ENCODE peak calls at places on chromosomes 7 and 10, in eight cellular contexts. One of them, this sample, is unnamed.

GRCh38 chr10:111677747-111678146 is 505.8 kb downstream of the GPAM start:
- DNase-seq in Daoy: no peak
- DNase-seq in osteocyte: no peak
- DNase-seq in stimulated activated CD4-positive, alpha-beta T cell treated with anti-CD3 and anti-CD28 coated beads, Interleukin-1b, Interleukin-23, amount 100 ng/mL, for 1 hour: no peak
- DNase-seq in CD4-positive, alpha-beta T cell: no peak
- DNase-seq in A172: no peak
- DNase-seq in HFF-Myc: no peak
- DNase-seq in DMS 273 treated with DMSO at 0.1 percent for 48 hours: no peak
- DNase-seq in this sample: no peak

GRCh38 chr10:108597657-108598319 is 1325.5 kb downstream of the XPNPEP1 start:
- DNase-seq in Daoy: no peak
- DNase-seq in osteocyte: no peak
- DNase-seq in stimulated activated CD4-positive, alpha-beta T cell treated with anti-CD3 and anti-CD28 coated beads, Interleukin-1b, Interleukin-23, amount 100 ng/mL, for 1 hour: no peak
- DNase-seq in CD4-positive, alpha-beta T cell: no peak
- DNase-seq in A172: peak; percentile 88
- DNase-seq in HFF-Myc: no peak
- DNase-seq in DMS 273 treated with DMSO at 0.1 percent for 48 hours: no peak
- DNase-seq in this sample: no peak

GRCh38 chr7:33862946-33863814 is 42.2 kb upstream of the BMPER start:
- DNase-seq in Daoy: no peak
- DNase-seq in osteocyte: no peak
- DNase-seq in stimulated activated CD4-positive, alpha-beta T cell treated with anti-CD3 and anti-CD28 coated beads, Interleukin-1b, Interleukin-23, amount 100 ng/mL, for 1 hour: no peak
- DNase-seq in CD4-positive, alpha-beta T cell: no peak
- DNase-seq in A172: no peak
- DNase-seq in HFF-Myc: no peak
- DNase-seq in DMS 273 treated with DMSO at 0.1 percent for 48 hours: no peak
- DNase-seq in this sample: peak; percentile 61

GRCh38 chr10:122464575-122464974 is 3.2 kb downstream of the HTRA1 start:
- DNase-seq in Daoy: no peak
- DNase-seq in osteocyte: peak; percentile 68
- DNase-seq in stimulated activated CD4-positive, alpha-beta T cell treated with anti-CD3 and anti-CD28 coated beads, Interleukin-1b, Interleukin-23, amount 100 ng/mL, for 1 hour: no peak
- DNase-seq in CD4-positive, alpha-beta T cell: no peak
- DNase-seq in A172: no peak
- DNase-seq in HFF-Myc: no peak
- DNase-seq in DMS 273 treated with DMSO at 0.1 percent for 48 hours: no peak
- DNase-seq in this sample: no peak

GRCh38 chr7:88278881-88279280 is 27.8 kb downstream of the STEAP4 start:
- DNase-seq in Daoy: no peak
- DNase-seq in osteocyte: no peak
- DNase-seq in stimulated activated CD4-positive, alpha-beta T cell treated with anti-CD3 and anti-CD28 coated beads, Interleukin-1b, Interleukin-23, amount 100 ng/mL, for 1 hour: no peak
- DNase-seq in CD4-positive, alpha-beta T cell: no peak
- DNase-seq in A172: no peak
- DNase-seq in HFF-Myc: no peak
- DNase-seq in DMS 273 treated with DMSO at 0.1 percent for 48 hours: no peak
- DNase-seq in this sample: no peak

GRCh38 chr7:44307301-44307900 is 18.0 kb downstream of the CAMK2B start:
- DNase-seq in Daoy: peak; percentile 90
- DNase-seq in osteocyte: peak; percentile 77
- DNase-seq in stimulated activated CD4-positive, alpha-beta T cell treated with anti-CD3 and anti-CD28 coated beads, Interleukin-1b, Interleukin-23, amount 100 ng/mL, for 1 hour: no peak
- DNase-seq in CD4-positive, alpha-beta T cell: peak; percentile 19
- DNase-seq in A172: peak; percentile 82
- DNase-seq in HFF-Myc: peak; percentile 11
- DNase-seq in DMS 273 treated with DMSO at 0.1 percent for 48 hours: peak; percentile 67
- DNase-seq in this sample: no peak

GRCh38 chr10:99412100-99412499 is 18.3 kb downstream of the GOT1 start:
- DNase-seq in Daoy: no peak
- DNase-seq in osteocyte: no peak
- DNase-seq in stimulated activated CD4-positive, alpha-beta T cell treated with anti-CD3 and anti-CD28 coated beads, Interleukin-1b, Interleukin-23, amount 100 ng/mL, for 1 hour: no peak
- DNase-seq in CD4-positive, alpha-beta T cell: no peak
- DNase-seq in A172: no peak
- DNase-seq in HFF-Myc: no peak
- DNase-seq in DMS 273 treated with DMSO at 0.1 percent for 48 hours: no peak
- DNase-seq in this sample: no peak

GRCh38 chr10:68052463-68052862 is 22.6 kb downstream of the HERC4 start:
- DNase-seq in Daoy: no peak
- DNase-seq in osteocyte: no peak
- DNase-seq in stimulated activated CD4-positive, alpha-beta T cell treated with anti-CD3 and anti-CD28 coated beads, Interleukin-1b, Interleukin-23, amount 100 ng/mL, for 1 hour: no peak
- DNase-seq in CD4-positive, alpha-beta T cell: no peak
- DNase-seq in A172: no peak
- DNase-seq in HFF-Myc: no peak
- DNase-seq in DMS 273 treated with DMSO at 0.1 percent for 48 hours: no peak
- DNase-seq in this sample: no peak

GRCh38 chr7:92594746-92595145 is 4.6 kb upstream of the FAM133B start:
- DNase-seq in Daoy: no peak
- DNase-seq in osteocyte: no peak
- DNase-seq in stimulated activated CD4-positive, alpha-beta T cell treated with anti-CD3 and anti-CD28 coated beads, Interleukin-1b, Interleukin-23, amount 100 ng/mL, for 1 hour: no peak
- DNase-seq in CD4-positive, alpha-beta T cell: no peak
- DNase-seq in A172: no peak
- DNase-seq in HFF-Myc: no peak
- DNase-seq in DMS 273 treated with DMSO at 0.1 percent for 48 hours: no peak
- DNase-seq in this sample: no peak

GRCh38 chr7:147380926-147381325 is 1209.6 kb upstream of the C7orf33 start:
- DNase-seq in Daoy: no peak
- DNase-seq in osteocyte: no peak
- DNase-seq in stimulated activated CD4-positive, alpha-beta T cell treated with anti-CD3 and anti-CD28 coated beads, Interleukin-1b, Interleukin-23, amount 100 ng/mL, for 1 hour: no peak
- DNase-seq in CD4-positive, alpha-beta T cell: no peak
- DNase-seq in A172: no peak
- DNase-seq in HFF-Myc: no peak
- DNase-seq in DMS 273 treated with DMSO at 0.1 percent for 48 hours: no peak
- DNase-seq in this sample: no peak

GRCh38 chr7:42338231-42339222 is 101.5 kb upstream of the GLI3 start:
- DNase-seq in Daoy: peak; percentile 43
- DNase-seq in osteocyte: no peak
- DNase-seq in stimulated activated CD4-positive, alpha-beta T cell treated with anti-CD3 and anti-CD28 coated beads, Interleukin-1b, Interleukin-23, amount 100 ng/mL, for 1 hour: no peak
- DNase-seq in CD4-positive, alpha-beta T cell: no peak
- DNase-seq in A172: no peak
- DNase-seq in HFF-Myc: peak; percentile 82
- DNase-seq in DMS 273 treated with DMSO at 0.1 percent for 48 hours: no peak
- DNase-seq in this sample: no peak

GRCh38 chr7:73706122-73707044 is 13.1 kb downstream of the STX1A start:
- DNase-seq in Daoy: peak; percentile 97
- DNase-seq in osteocyte: no peak
- DNase-seq in stimulated activated CD4-positive, alpha-beta T cell treated with anti-CD3 and anti-CD28 coated beads, Interleukin-1b, Interleukin-23, amount 100 ng/mL, for 1 hour: no peak
- DNase-seq in CD4-positive, alpha-beta T cell: no peak
- DNase-seq in A172: peak; percentile 90
- DNase-seq in HFF-Myc: no peak
- DNase-seq in DMS 273 treated with DMSO at 0.1 percent for 48 hours: peak; percentile 67
- DNase-seq in this sample: no peak

GRCh38 chr7:3995187-3995586 is 686.9 kb upstream of the FOXK1 start:
- DNase-seq in Daoy: peak; percentile 22
- DNase-seq in osteocyte: no peak
- DNase-seq in stimulated activated CD4-positive, alpha-beta T cell treated with anti-CD3 and anti-CD28 coated beads, Interleukin-1b, Interleukin-23, amount 100 ng/mL, for 1 hour: no peak
- DNase-seq in CD4-positive, alpha-beta T cell: no peak
- DNase-seq in A172: no peak
- DNase-seq in HFF-Myc: no peak
- DNase-seq in DMS 273 treated with DMSO at 0.1 percent for 48 hours: no peak
- DNase-seq in this sample: no peak

GRCh38 chr7:138607216-138608126 is 93.7 kb downstream of the SVOPL start:
- DNase-seq in Daoy: no peak
- DNase-seq in osteocyte: no peak
- DNase-seq in stimulated activated CD4-positive, alpha-beta T cell treated with anti-CD3 and anti-CD28 coated beads, Interleukin-1b, Interleukin-23, amount 100 ng/mL, for 1 hour: no peak
- DNase-seq in CD4-positive, alpha-beta T cell: no peak
- DNase-seq in A172: no peak
- DNase-seq in HFF-Myc: no peak
- DNase-seq in DMS 273 treated with DMSO at 0.1 percent for 48 hours: no peak
- DNase-seq in this sample: no peak

GRCh38 chr10:102040305-102040704 is 15.7 kb downstream of the ARMH3 start:
- DNase-seq in Daoy: no peak
- DNase-seq in osteocyte: no peak
- DNase-seq in stimulated activated CD4-positive, alpha-beta T cell treated with anti-CD3 and anti-CD28 coated beads, Interleukin-1b, Interleukin-23, amount 100 ng/mL, for 1 hour: no peak
- DNase-seq in CD4-positive, alpha-beta T cell: no peak
- DNase-seq in A172: no peak
- DNase-seq in HFF-Myc: no peak
- DNase-seq in DMS 273 treated with DMSO at 0.1 percent for 48 hours: no peak
- DNase-seq in this sample: no peak

GRCh38 chr7:145909956-145910611 is 206.5 kb upstream of the CNTNAP2 start:
- DNase-seq in Daoy: no peak
- DNase-seq in osteocyte: no peak
- DNase-seq in stimulated activated CD4-positive, alpha-beta T cell treated with anti-CD3 and anti-CD28 coated beads, Interleukin-1b, Interleukin-23, amount 100 ng/mL, for 1 hour: no peak
- DNase-seq in CD4-positive, alpha-beta T cell: no peak
- DNase-seq in A172: peak; percentile 50
- DNase-seq in HFF-Myc: no peak
- DNase-seq in DMS 273 treated with DMSO at 0.1 percent for 48 hours: no peak
- DNase-seq in this sample: no peak

GRCh38 chr7:139987691-139988516 is 74.8 kb downstream of the PARP12 start:
- DNase-seq in Daoy: no peak
- DNase-seq in osteocyte: no peak
- DNase-seq in stimulated activated CD4-positive, alpha-beta T cell treated with anti-CD3 and anti-CD28 coated beads, Interleukin-1b, Interleukin-23, amount 100 ng/mL, for 1 hour: no peak
- DNase-seq in CD4-positive, alpha-beta T cell: no peak
- DNase-seq in A172: no peak
- DNase-seq in HFF-Myc: no peak
- DNase-seq in DMS 273 treated with DMSO at 0.1 percent for 48 hours: no peak
- DNase-seq in this sample: no peak

GRCh38 chr10:47024399-47025252 is 113.4 kb downstream of the PTPN20 start:
- DNase-seq in Daoy: peak; percentile 54
- DNase-seq in osteocyte: peak; percentile 87
- DNase-seq in stimulated activated CD4-positive, alpha-beta T cell treated with anti-CD3 and anti-CD28 coated beads, Interleukin-1b, Interleukin-23, amount 100 ng/mL, for 1 hour: peak; percentile 32
- DNase-seq in CD4-positive, alpha-beta T cell: peak; percentile 76
- DNase-seq in A172: peak; percentile 49
- DNase-seq in HFF-Myc: no peak
- DNase-seq in DMS 273 treated with DMSO at 0.1 percent for 48 hours: no peak
- DNase-seq in this sample: peak; percentile 48

GRCh38 chr7:83708531-83708930 is 59.6 kb upstream of the SEMA3E start:
- DNase-seq in Daoy: no peak
- DNase-seq in osteocyte: no peak
- DNase-seq in stimulated activated CD4-positive, alpha-beta T cell treated with anti-CD3 and anti-CD28 coated beads, Interleukin-1b, Interleukin-23, amount 100 ng/mL, for 1 hour: no peak
- DNase-seq in CD4-positive, alpha-beta T cell: no peak
- DNase-seq in A172: no peak
- DNase-seq in HFF-Myc: no peak
- DNase-seq in DMS 273 treated with DMSO at 0.1 percent for 48 hours: no peak
- DNase-seq in this sample: no peak

GRCh38 chr10:56181607-56182006 is 179.5 kb downstream of the ZWINT start:
- DNase-seq in Daoy: no peak
- DNase-seq in osteocyte: no peak
- DNase-seq in stimulated activated CD4-positive, alpha-beta T cell treated with anti-CD3 and anti-CD28 coated beads, Interleukin-1b, Interleukin-23, amount 100 ng/mL, for 1 hour: no peak
- DNase-seq in CD4-positive, alpha-beta T cell: no peak
- DNase-seq in A172: no peak
- DNase-seq in HFF-Myc: no peak
- DNase-seq in DMS 273 treated with DMSO at 0.1 percent for 48 hours: no peak
- DNase-seq in this sample: no peak

GRCh38 chr7:98870071-98870651 is 347 bp upstream of the TMEM130 start:
- DNase-seq in Daoy: peak; percentile 83
- DNase-seq in osteocyte: no peak
- DNase-seq in stimulated activated CD4-positive, alpha-beta T cell treated with anti-CD3 and anti-CD28 coated beads, Interleukin-1b, Interleukin-23, amount 100 ng/mL, for 1 hour: peak; percentile 31
- DNase-seq in CD4-positive, alpha-beta T cell: peak; percentile 61
- DNase-seq in A172: peak; percentile 64
- DNase-seq in HFF-Myc: no peak
- DNase-seq in DMS 273 treated with DMSO at 0.1 percent for 48 hours: no peak
- DNase-seq in this sample: peak; percentile 76

GRCh38 chr7:128217030-128217805 is 23.9 kb upstream of the LEP start:
- DNase-seq in Daoy: peak; percentile 64
- DNase-seq in osteocyte: no peak
- DNase-seq in stimulated activated CD4-positive, alpha-beta T cell treated with anti-CD3 and anti-CD28 coated beads, Interleukin-1b, Interleukin-23, amount 100 ng/mL, for 1 hour: no peak
- DNase-seq in CD4-positive, alpha-beta T cell: no peak
- DNase-seq in A172: peak; percentile 92
- DNase-seq in HFF-Myc: no peak
- DNase-seq in DMS 273 treated with DMSO at 0.1 percent for 48 hours: no peak
- DNase-seq in this sample: no peak

GRCh38 chr7:6533893-6534804 is 17.1 kb downstream of the GRID2IP start:
- DNase-seq in Daoy: peak; percentile 31
- DNase-seq in osteocyte: no peak
- DNase-seq in stimulated activated CD4-positive, alpha-beta T cell treated with anti-CD3 and anti-CD28 coated beads, Interleukin-1b, Interleukin-23, amount 100 ng/mL, for 1 hour: no peak
- DNase-seq in CD4-positive, alpha-beta T cell: no peak
- DNase-seq in A172: no peak
- DNase-seq in HFF-Myc: no peak
- DNase-seq in DMS 273 treated with DMSO at 0.1 percent for 48 hours: no peak
- DNase-seq in this sample: no peak

GRCh38 chr7:127251458-127252379 is 1.0 kb downstream of the GRM8 start:
- DNase-seq in Daoy: peak; percentile 37
- DNase-seq in osteocyte: no peak
- DNase-seq in stimulated activated CD4-positive, alpha-beta T cell treated with anti-CD3 and anti-CD28 coated beads, Interleukin-1b, Interleukin-23, amount 100 ng/mL, for 1 hour: no peak
- DNase-seq in CD4-positive, alpha-beta T cell: no peak
- DNase-seq in A172: no peak
- DNase-seq in HFF-Myc: no peak
- DNase-seq in DMS 273 treated with DMSO at 0.1 percent for 48 hours: no peak
- DNase-seq in this sample: no peak

This sample was measured in nucleus accumbens.